ENCODE peak calls at places on chromosomes 7 and 10, in five cellular contexts. One of them, this sample, is unnamed. For H3K27me3 and H3K4me1, the result is how much of the 10 kb centered on the place peaks cover.

GRCh38 chr7:85392789-85393188 is 205.9 kb upstream of the SEMA3D start:
- DNase-seq in trophoblast cell: no peak
- DNase-seq in A673: no peak
- DNase-seq in tibial nerve: no peak
- DNase-seq in fibroblast of lung: no peak
- DNase-seq in this sample: no peak

GRCh38 chr10:98326621-98327027 is 58.6 kb upstream of the LOXL4 start:
- DNase-seq in trophoblast cell: no peak
- DNase-seq in A673: no peak
- DNase-seq in tibial nerve: no peak
- DNase-seq in fibroblast of lung: no peak
- DNase-seq in this sample: no peak

GRCh38 chr10:30141366-30141886 is 82.0 kb upstream of the JCAD start:
- DNase-seq in trophoblast cell: no peak
- DNase-seq in A673: no peak
- DNase-seq in tibial nerve: no peak
- DNase-seq in fibroblast of lung: no peak
- DNase-seq in this sample: no peak

GRCh38 chr7:138726288-138726687 is 25.1 kb upstream of the SVOPL start:
- DNase-seq in trophoblast cell: no peak
- DNase-seq in A673: no peak
- DNase-seq in tibial nerve: no peak
- DNase-seq in fibroblast of lung: no peak
- DNase-seq in this sample: no peak

GRCh38 chr10:63630928-63631685 is 109.9 kb downstream of the REEP3 start:
- DNase-seq in trophoblast cell: no peak
- DNase-seq in A673: no peak
- DNase-seq in tibial nerve: peak
- DNase-seq in fibroblast of lung: peak
- DNase-seq in this sample: no peak

GRCh38 chr7:141528399-141528798 is 22.8 kb upstream of the AGK start:
- DNase-seq in trophoblast cell: no peak
- DNase-seq in A673: no peak
- DNase-seq in tibial nerve: no peak
- DNase-seq in fibroblast of lung: no peak
- DNase-seq in this sample: no peak

GRCh38 chr10:65194555-65194954 is 1673.4 kb downstream of the REEP3 start:
- DNase-seq in trophoblast cell: no peak
- DNase-seq in A673: no peak
- DNase-seq in tibial nerve: no peak
- DNase-seq in fibroblast of lung: peak
- DNase-seq in this sample: no peak

GRCh38 chr7:131357282-131357880 is 29.7 kb downstream of the MKLN1 start:
- DNase-seq in trophoblast cell: no peak
- DNase-seq in A673: no peak
- DNase-seq in tibial nerve: no peak
- DNase-seq in fibroblast of lung: no peak
- DNase-seq in this sample: no peak

GRCh38 chr7:143367972-143368371 is 5.5 kb upstream of the FAM131B start:
- DNase-seq in trophoblast cell: no peak
- DNase-seq in A673: no peak
- DNase-seq in tibial nerve: no peak
- DNase-seq in fibroblast of lung: no peak
- DNase-seq in this sample: no peak

GRCh38 chr10:97452352-97452751 is 6.4 kb downstream of the ZDHHC16 start:
- DNase-seq in trophoblast cell: no peak
- DNase-seq in A673: no peak
- DNase-seq in tibial nerve: no peak
- DNase-seq in fibroblast of lung: no peak
- DNase-seq in this sample: no peak

GRCh38 chr7:28732037-28732869 is 225.9 kb downstream of the TRIL start:
- DNase-seq in trophoblast cell: peak
- DNase-seq in A673: peak
- DNase-seq in tibial nerve: peak
- DNase-seq in fibroblast of lung: peak
- DNase-seq in this sample: no peak

GRCh38 chr10:78432582-78432981 is 398.9 kb downstream of the RPS24 start:
- DNase-seq in trophoblast cell: no peak
- DNase-seq in A673: no peak
- DNase-seq in tibial nerve: peak
- DNase-seq in fibroblast of lung: peak
- DNase-seq in this sample: no peak

GRCh38 chr10:29345144-29345892 is 56.4 kb downstream of the LYZL1 start:
- DNase-seq in trophoblast cell: peak
- DNase-seq in A673: peak
- DNase-seq in tibial nerve: no peak
- DNase-seq in fibroblast of lung: no peak
- DNase-seq in this sample: no peak

GRCh38 chr7:86963599-86964230 is 95.7 kb downstream of the ELAPOR2 start:
- DNase-seq in trophoblast cell: peak
- DNase-seq in A673: no peak
- DNase-seq in tibial nerve: no peak
- DNase-seq in fibroblast of lung: peak
- DNase-seq in this sample: no peak

GRCh38 chr10:57694956-57695605 is 572.6 kb downstream of the IPMK start:
- DNase-seq in trophoblast cell: no peak
- DNase-seq in A673: no peak
- DNase-seq in tibial nerve: no peak
- DNase-seq in fibroblast of lung: no peak
- DNase-seq in this sample: no peak

GRCh38 chr10:100984670-100985177 is 2.6 kb downstream of the MRPL43 start:
- DNase-seq in trophoblast cell: no peak
- DNase-seq in A673: no peak
- DNase-seq in tibial nerve: no peak
- DNase-seq in fibroblast of lung: no peak
- DNase-seq in this sample: no peak

GRCh38 chr7:29113384-29114102 is 32.8 kb downstream of the CPVL start:
- DNase-seq in trophoblast cell: peak
- DNase-seq in A673: peak
- DNase-seq in tibial nerve: no peak
- DNase-seq in fibroblast of lung: peak
- DNase-seq in this sample: no peak

GRCh38 chr7:37546677-37547076 is 98.0 kb upstream of the ELMO1 start:
- DNase-seq in trophoblast cell: no peak
- DNase-seq in A673: no peak
- DNase-seq in tibial nerve: no peak
- DNase-seq in fibroblast of lung: no peak
- DNase-seq in this sample: no peak

GRCh38 chr7:140059288-140060242 is 3.2 kb downstream of the PARP12 start:
- DNase-seq in trophoblast cell: peak
- DNase-seq in A673: peak
- DNase-seq in tibial nerve: no peak
- DNase-seq in fibroblast of lung: peak
- DNase-seq in this sample: no peak

GRCh38 chr10:53387546-53387945 is 615.0 kb upstream of the MBL2 start:
- DNase-seq in trophoblast cell: no peak
- DNase-seq in A673: no peak
- DNase-seq in tibial nerve: no peak
- DNase-seq in fibroblast of lung: no peak
- DNase-seq in this sample: no peak

GRCh38 chr7:55132890-55133551 is 114.2 kb downstream of the EGFR start:
- DNase-seq in trophoblast cell: peak
- DNase-seq in A673: no peak
- DNase-seq in tibial nerve: peak
- DNase-seq in fibroblast of lung: peak
- DNase-seq in this sample: no peak

GRCh38 chr10:21337171-21337792 is 188.2 kb downstream of the SKIDA1 start:
- DNase-seq in trophoblast cell: peak
- DNase-seq in A673: no peak
- DNase-seq in tibial nerve: no peak
- DNase-seq in fibroblast of lung: no peak
- DNase-seq in this sample: no peak

GRCh38 chr7:98378210-98378819 is 22.6 kb downstream of the BAIAP2L1 start:
- DNase-seq in trophoblast cell: peak
- DNase-seq in A673: no peak
- DNase-seq in tibial nerve: no peak
- DNase-seq in fibroblast of lung: no peak
- DNase-seq in this sample: no peak

GRCh38 chr7:5491251-5492044 is 67.8 kb upstream of the TNRC18 start:
- DNase-seq in trophoblast cell: no peak
- DNase-seq in A673: no peak
- DNase-seq in tibial nerve: no peak
- DNase-seq in fibroblast of lung: peak
- DNase-seq in this sample: no peak

GRCh38 chr7:151018421-151019129 is 5.7 kb downstream of the ATG9B start:
- DNase-seq in trophoblast cell: no peak
- DNase-seq in A673: peak
- DNase-seq in tibial nerve: no peak
- DNase-seq in fibroblast of lung: no peak
- DNase-seq in this sample: no peak

GRCh38 chr10:102342958-102343357 is 52.5 kb upstream of the NFKB2 start:
- DNase-seq in trophoblast cell: no peak
- DNase-seq in A673: no peak
- DNase-seq in tibial nerve: no peak
- DNase-seq in fibroblast of lung: peak
- DNase-seq in this sample: no peak

GRCh38 chr7:20577362-20578069 is 38.0 kb upstream of the ABCB5 start:
- DNase-seq in trophoblast cell: no peak
- DNase-seq in A673: no peak
- DNase-seq in tibial nerve: no peak
- DNase-seq in fibroblast of lung: peak
- DNase-seq in this sample: no peak

DNA sequence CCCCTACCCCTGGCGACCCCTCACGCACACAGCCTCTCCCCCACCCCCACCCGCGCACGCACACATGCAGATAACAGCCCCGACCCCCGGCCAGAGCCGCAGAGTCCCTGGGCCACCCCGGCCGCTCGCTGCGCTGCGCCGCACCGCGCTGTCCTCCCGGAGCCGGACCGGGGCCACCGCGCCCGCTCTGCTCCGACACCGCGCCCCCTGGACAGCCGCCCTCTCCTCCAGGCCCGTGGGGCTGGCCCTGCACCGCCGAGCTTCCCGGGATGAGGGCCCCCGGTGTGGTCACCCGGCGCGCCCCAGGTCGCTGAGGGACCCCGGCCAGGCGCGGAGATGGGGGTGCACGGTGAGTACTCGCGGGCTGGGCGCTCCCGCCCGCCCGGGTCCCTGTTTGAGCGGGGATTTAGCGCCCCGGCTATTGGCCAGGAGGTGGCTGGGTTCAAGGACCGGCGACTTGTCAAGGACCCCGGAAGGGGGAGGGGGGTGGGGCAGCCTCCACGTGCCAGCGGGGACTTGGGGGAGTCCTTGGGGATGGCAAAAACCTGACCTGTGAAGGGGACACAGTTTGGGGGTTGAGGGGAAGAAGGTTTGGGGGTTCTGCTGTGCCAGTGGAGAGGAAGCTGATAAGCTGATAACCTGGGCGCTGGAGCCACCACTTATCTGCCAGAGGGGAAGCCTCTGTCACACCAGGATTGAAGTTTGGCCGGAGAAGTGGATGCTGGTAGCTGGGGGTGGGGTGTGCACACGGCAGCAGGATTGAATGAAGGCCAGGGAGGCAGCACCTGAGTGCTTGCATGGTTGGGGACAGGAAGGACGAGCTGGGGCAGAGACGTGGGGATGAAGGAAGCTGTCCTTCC is 607 bp downstream of the EPO start:
- DNase-seq in trophoblast cell: peak
- DNase-seq in A673: no peak
- DNase-seq in tibial nerve: no peak
- DNase-seq in fibroblast of lung: no peak
- DNase-seq in this sample: no peak
- H3K27me3 ChIP-seq in trophoblast cell: under half
- H3K27me3 ChIP-seq in A673: under half
- H3K27me3 ChIP-seq in tibial nerve: under half
- H3K27me3 ChIP-seq in fibroblast of lung: under half
- H3K27me3 ChIP-seq in this sample: half or more

DNA sequence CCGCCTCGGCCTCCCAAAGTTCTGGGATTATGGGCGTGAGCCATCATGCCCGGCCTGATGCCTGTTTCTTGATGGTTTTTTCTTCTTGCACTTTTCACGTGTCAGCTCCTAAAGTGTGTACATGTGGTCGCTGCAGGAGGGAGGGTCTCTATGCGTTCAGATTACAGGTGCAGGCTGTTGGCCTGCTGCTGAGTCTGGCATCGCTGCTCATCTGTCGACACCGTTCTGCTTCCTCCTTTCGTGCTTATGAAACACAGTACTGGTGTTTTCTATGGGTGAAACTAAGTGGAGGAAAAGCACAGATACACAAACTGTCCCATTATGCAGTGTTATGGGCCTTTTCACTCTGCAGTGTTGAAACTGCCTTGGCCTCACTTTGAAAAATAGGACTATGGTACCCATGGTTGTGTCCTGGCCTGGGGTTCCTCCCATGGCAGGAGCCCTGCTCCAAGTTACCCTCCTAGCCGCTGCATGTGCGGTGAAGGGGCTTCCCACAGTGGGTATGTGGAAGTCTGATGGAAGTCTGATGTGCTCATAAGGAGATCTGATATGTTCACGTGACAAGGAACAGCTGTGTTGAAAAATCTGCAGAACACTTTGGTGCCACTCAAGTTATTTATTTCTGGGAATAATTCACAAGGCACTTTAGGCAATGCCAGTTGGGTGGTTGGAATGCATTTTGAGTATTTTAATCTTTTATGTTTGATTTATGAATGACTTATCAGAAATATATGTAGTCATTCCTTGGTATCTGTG is 23.6 kb downstream of the OGDH start:
- DNase-seq in trophoblast cell: no peak
- DNase-seq in A673: no peak
- DNase-seq in tibial nerve: no peak
- DNase-seq in fibroblast of lung: no peak
- DNase-seq in this sample: no peak
- H3K4me1 ChIP-seq in trophoblast cell: under half
- H3K4me1 ChIP-seq in A673: under half
- H3K4me1 ChIP-seq in tibial nerve: half or more
- H3K4me1 ChIP-seq in fibroblast of lung: under half
- H3K4me1 ChIP-seq in this sample: under half

DNA sequence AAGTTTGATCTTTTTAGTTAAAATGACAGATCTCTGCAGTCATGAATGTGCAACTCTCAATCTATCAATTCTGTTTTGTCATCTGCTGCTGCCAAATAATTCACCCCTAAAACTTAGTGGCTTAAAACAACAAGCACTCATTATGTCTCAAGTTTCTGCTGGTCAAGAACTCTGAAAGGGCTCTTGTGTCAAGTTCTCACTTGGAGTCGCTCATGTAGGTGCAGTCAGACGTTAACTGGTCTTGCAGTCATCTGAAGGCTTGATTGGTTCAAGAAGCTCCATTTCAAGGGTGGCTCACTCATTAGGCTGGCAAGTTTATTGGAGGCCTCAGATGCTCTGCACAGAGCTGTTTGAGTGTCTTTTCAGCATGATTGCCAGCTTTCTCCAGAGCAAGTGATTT is 28.5 kb upstream of the LRRC72 start:
- DNase-seq in trophoblast cell: no peak
- DNase-seq in A673: no peak
- DNase-seq in tibial nerve: no peak
- DNase-seq in fibroblast of lung: no peak
- DNase-seq in this sample: no peak
- H3K4me3 ChIP-seq in trophoblast cell: no peak
- H3K4me3 ChIP-seq in A673: no peak
- H3K4me3 ChIP-seq in tibial nerve: no peak
- H3K4me3 ChIP-seq in fibroblast of lung: no peak
- H3K4me3 ChIP-seq in this sample: no peak

DNA sequence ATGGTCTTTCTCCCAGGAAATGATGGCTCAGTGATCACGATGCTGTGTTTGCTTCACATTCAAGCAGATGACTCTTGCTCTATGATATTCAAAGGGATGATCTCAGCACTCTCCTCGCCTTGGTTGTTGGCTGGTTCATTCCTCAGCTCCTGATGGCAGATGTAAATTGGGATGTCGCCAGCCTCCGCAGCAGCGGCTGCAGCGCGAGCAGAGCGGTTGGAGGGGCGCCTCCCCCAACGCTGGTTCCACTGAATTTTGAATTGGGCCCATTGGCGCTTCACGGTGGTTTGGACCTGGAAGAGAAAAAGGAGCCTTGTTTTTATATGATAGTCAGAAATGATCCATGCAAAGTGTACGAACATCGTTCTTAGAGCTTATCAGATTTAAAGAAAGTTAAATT is 148.2 kb downstream of the CALCR start:
- DNase-seq in trophoblast cell: no peak
- DNase-seq in A673: no peak
- DNase-seq in tibial nerve: no peak
- DNase-seq in fibroblast of lung: no peak
- DNase-seq in this sample: no peak
- H3K27me3 ChIP-seq in trophoblast cell: under half
- H3K27me3 ChIP-seq in A673: under half
- H3K27me3 ChIP-seq in tibial nerve: under half
- H3K27me3 ChIP-seq in fibroblast of lung: under half
- H3K27me3 ChIP-seq in this sample: under half